ENCODE peak calls at places on chromosome 12, in nine cellular contexts. J is A673, G is OCI-LY7, F is pancreas, L is A549, Y is tibial artery, V is heart right ventricle, E is upper lobe of right lung, H is RWPE1. P is an unnamed sample.

GRCh38 chr12:4241592-4241991 is 32.0 kb upstream of the CCND2 start:
- DNase-seq in J (no peak), G (no peak), F (no peak), L (no peak), Y (no peak), V (no peak), E (no peak), H (no peak), P (no peak)

GRCh38 chr12:27031531-27031930 is 9.2 kb downstream of the MED21 start:
- DNase-seq in J (no peak), G (no peak), F (no peak), L (no peak), Y (no peak), V (no peak), E (no peak), H (no peak), P (no peak)

GRCh38 chr12:98002887-98003493 is 512.4 kb upstream of the TMPO start:
- DNase-seq in J (peak), G (peak), F (no peak), L (peak), Y (peak), V (no peak), E (no peak), H (peak), P (no peak)

GRCh38 chr12:47507221-47507620 is 198.6 kb downstream of the RPAP3 start:
- DNase-seq in J (no peak), G (no peak), F (no peak), L (no peak), Y (no peak), V (no peak), E (no peak), H (no peak), P (no peak)

GRCh38 chr12:49023812-49024211 is 5.2 kb upstream of the PRKAG1 start:
- DNase-seq in J (no peak), G (no peak), F (no peak), L (no peak), Y (no peak), V (no peak), E (no peak), H (no peak), P (no peak)

GRCh38 chr12:49503674-49504180 is 35.1 kb upstream of the KCNH3 start:
- DNase-seq in J (peak), G (no peak), F (no peak), L (peak), Y (no peak), V (peak), E (no peak), H (peak), P (no peak)

GRCh38 chr12:66025477-66025876 is 105.1 kb downstream of the LLPH start:
- DNase-seq in J (no peak), G (no peak), F (no peak), L (no peak), Y (no peak), V (no peak), E (no peak), H (no peak), P (no peak)

GRCh38 chr12:2739832-2740641 is 54.7 kb upstream of the FKBP4 start:
- DNase-seq in J (peak), G (peak), F (no peak), L (no peak), Y (no peak), V (no peak), E (no peak), H (no peak), P (no peak)

GRCh38 chr12:75130811-75131210 is 78.8 kb downstream of the KCNC2 start:
- DNase-seq in J (no peak), G (no peak), F (no peak), L (no peak), Y (no peak), V (no peak), E (no peak), H (peak), P (no peak)

GRCh38 chr12:77847060-77847541 is 16.4 kb downstream of the NAV3 start:
- DNase-seq in J (peak), G (peak), F (no peak), L (no peak), Y (no peak), V (no peak), E (no peak), H (peak), P (no peak)

GRCh38 chr12:49847161-49847560 is 4.3 kb upstream of the BCDIN3D start:
- DNase-seq in J (no peak), G (peak), F (no peak), L (no peak), Y (no peak), V (no peak), E (no peak), H (no peak), P (no peak)

GRCh38 chr12:128133321-128134050 is 133.5 kb upstream of the TMEM132C start:
- DNase-seq in J (no peak), G (no peak), F (no peak), L (no peak), Y (no peak), V (no peak), E (no peak), H (no peak), P (no peak)

GRCh38 chr12:69464433-69464832 is 5.8 kb upstream of the FRS2 start:
- DNase-seq in J (no peak), G (no peak), F (no peak), L (no peak), Y (no peak), V (no peak), E (no peak), H (no peak), P (no peak)

GRCh38 chr12:57175428-57176138 is 28.2 kb upstream of the LRP1-AS start:
- DNase-seq in J (peak), G (peak), F (peak), L (peak), Y (peak), V (peak), E (peak), H (peak), P (peak)

GRCh38 chr12:123912415-123913385 is 59.9 kb downstream of the CCDC92 start:
- DNase-seq in J (peak), G (peak), F (no peak), L (no peak), Y (no peak), V (no peak), E (no peak), H (no peak), P (peak)

GRCh38 chr12:5746496-5746895 is 198.6 kb downstream of the ANO2 start:
- DNase-seq in J (no peak), G (no peak), F (no peak), L (no peak), Y (no peak), V (no peak), E (no peak), H (no peak), P (no peak)
- H3K27ac ChIP-seq in J (no peak), G (no peak), F (no peak), L (no peak), Y (no peak), V (no peak), E (no peak), H (no peak), P (no peak)

GRCh38 chr12:52805739-52806138 is 8.2 kb downstream of the KRT4 start:
- DNase-seq in J (no peak), G (no peak), F (no peak), L (no peak), Y (no peak), V (no peak), E (no peak), H (no peak), P (no peak)
- TF ChIP-seq CTCF in J (no peak), G (no peak), F (no peak), L (no peak), Y (no peak), V (no peak), E (no peak), H (no peak), P (no peak)

GRCh38 chr12:93315907-93316622 is 61.7 kb upstream of the NUDT4 start:
- DNase-seq in J (no peak), G (no peak), F (no peak), L (no peak), Y (no peak), V (no peak), E (no peak), H (no peak), P (no peak)
- H3K27ac ChIP-seq in J (no peak), G (no peak), F (no peak), L (peak), Y (no peak), V (no peak), E (no peak), H (no peak), P (no peak)

GRCh38 chr12:95918194-95918993 is 24.0 kb downstream of the CCDC38 start:
- DNase-seq in J (peak), G (peak), F (no peak), L (peak), Y (peak), V (peak), E (no peak), H (peak), P (no peak)
- TF ChIP-seq CTCF in J (peak), G (peak), F (peak), L (peak), Y (peak), V (peak), E (peak), H (peak), P (peak)

DNA sequence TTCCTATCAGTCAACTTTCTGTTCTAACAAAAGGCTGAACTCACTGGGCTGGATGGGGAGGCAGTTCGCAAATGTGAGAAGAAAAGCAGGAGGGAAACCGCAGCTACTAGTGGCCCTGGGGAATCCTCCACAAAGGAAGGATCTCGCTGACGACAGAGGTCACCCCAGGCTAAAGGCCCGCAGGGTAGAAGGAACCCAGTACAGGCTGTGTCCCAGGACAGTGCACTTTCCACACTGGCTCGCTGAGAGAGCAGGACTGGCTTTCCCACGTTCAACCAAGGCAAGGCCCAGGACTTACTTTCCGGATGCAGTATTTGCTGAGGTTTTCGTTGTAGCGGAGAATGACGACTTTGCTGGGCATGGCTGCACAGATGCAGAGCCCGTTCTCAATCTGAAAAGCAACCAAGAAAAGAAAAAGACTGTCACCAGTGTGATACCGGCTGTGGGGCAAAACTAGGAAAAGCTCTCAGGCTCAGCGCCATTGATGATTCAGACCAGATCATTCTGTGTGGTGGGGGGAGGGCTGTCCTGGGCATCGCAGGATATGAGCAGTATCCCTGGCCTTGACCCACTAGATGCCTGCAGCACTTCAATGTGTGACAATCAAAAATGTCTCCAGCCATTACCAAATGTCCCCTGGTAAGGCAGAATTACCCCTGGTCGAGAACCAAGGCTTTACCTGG is 36.3 kb downstream of the PRKAB1 start:
- DNase-seq in J (no peak), G (no peak), F (no peak), L (no peak), Y (no peak), V (peak), E (no peak), H (peak), P (peak)
- H3K27ac ChIP-seq in J (no peak), G (no peak), F (no peak), L (no peak), Y (no peak), V (no peak), E (no peak), H (peak), P (peak)

DNA sequence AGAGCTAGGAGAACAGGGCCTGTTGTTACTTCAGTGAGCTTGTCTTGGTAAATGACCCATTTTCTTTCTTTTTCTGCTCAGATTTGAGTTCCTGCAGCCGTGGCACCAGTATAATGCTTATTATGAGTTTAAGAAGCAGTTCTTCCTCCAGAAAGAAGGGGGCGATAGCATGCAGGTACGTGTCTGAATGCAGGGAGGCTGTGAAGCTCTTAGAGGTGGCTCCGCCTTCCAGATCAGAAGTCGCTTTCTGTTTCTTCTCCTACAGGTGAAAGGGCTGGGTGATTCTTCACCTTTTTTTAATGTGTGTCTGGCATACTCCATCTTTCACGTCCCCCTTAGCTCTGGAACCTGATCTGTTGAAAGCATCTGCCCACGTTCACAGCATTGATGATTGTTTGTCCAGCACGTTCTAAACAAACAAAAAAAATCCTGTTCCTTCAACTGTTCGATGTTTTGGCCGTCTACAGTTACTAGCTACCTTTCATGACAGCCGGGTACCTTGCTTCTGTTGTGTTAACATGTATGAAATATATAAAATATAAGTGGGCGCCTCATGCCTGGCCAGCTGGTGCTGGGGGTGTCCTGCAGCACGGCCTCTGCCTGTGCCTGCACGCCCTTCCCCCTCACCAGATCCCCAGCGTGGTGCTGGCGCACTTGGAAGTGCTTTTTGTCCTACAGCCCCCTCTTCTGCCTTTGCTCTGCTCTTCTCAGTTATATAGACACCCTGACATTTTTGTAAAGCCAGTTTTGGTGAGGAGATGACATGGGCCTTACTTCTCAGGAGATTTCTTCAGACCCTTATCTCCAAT is 44.6 kb downstream of the SFSWAP start:
- DNase-seq in J (peak), G (peak), F (no peak), L (peak), Y (no peak), V (no peak), E (no peak), H (peak), P (no peak)
- TF ChIP-seq CTCF in J (peak), G (peak), F (no peak), L (no peak), Y (no peak), V (peak), E (peak), H (peak), P (peak)

GRCh38 chr12:103848917-103849491 is 8.0 kb upstream of the NT5DC3 start:
- DNase-seq in J (no peak), G (no peak), F (no peak), L (no peak), Y (peak), V (no peak), E (no peak), H (no peak), P (no peak)
- H3K27ac ChIP-seq in J (no peak), G (no peak), F (no peak), L (no peak), Y (peak), V (no peak), E (peak), H (no peak), P (no peak)